ENCODE peak calls at places on chromosomes 6 and 20, in seven cellular contexts. M is ureter, U is IMR-90, Q is GM12865, N is RPMI8226, G is OCI-LY7, S is H9. O is an unnamed sample.
A peak's percentile ranks its signal among the peaks of the same experiment; 100 is the strongest.

GRCh38 chr6:456358-456857 is 64.9 kb downstream of the IRF4 start:
- DNase-seq in M (no peak), U (no peak), Q (no peak), N (no peak), G (no peak), S (peak; percentile 52), O (no peak)

GRCh38 chr6:100461273-100461919 is 3.3 kb downstream of the SIM1 start:
- DNase-seq in M (no peak), U (no peak), Q (no peak), N (no peak), G (no peak), S (peak; percentile 69), O (no peak)

GRCh38 chr6:50905297-50905696 is 86.6 kb downstream of the TFAP2B start:
- DNase-seq in M (no peak), U (no peak), Q (no peak), N (no peak), G (no peak), S (no peak), O (no peak)

GRCh38 chr20:53679597-53680309 is 86.1 kb upstream of the ZNF217 start:
- DNase-seq in M (no peak), U (no peak), Q (no peak), N (no peak), G (no peak), S (no peak), O (no peak)

GRCh38 chr20:6636209-6637159 is 131.0 kb upstream of the BMP2 start:
- DNase-seq in M (no peak), U (peak; percentile 69), Q (peak; percentile 16), N (peak; percentile 28), G (peak; percentile 5), S (no peak), O (peak; percentile 48)

GRCh38 chr6:17780071-17780470 is 73.3 kb upstream of the NUP153 start:
- DNase-seq in M (no peak), U (no peak), Q (no peak), N (no peak), G (no peak), S (no peak), O (no peak)

GRCh38 chr20:3115190-3116107 is 30.9 kb upstream of the AVP start:
- DNase-seq in M (no peak), U (peak; percentile 59), Q (peak; percentile 50), N (peak; percentile 39), G (peak; percentile 53), S (peak; percentile 73), O (peak; percentile 81)

GRCh38 chr6:39983193-39983592 is 48.9 kb upstream of the MOCS1 start:
- DNase-seq in M (no peak), U (no peak), Q (no peak), N (no peak), G (no peak), S (no peak), O (peak; percentile 10)

O was measured in Karpas-422.